ENCODE peak calls at places on chromosome 21, in eight cellular contexts. One of them, this sample, is unnamed.
A peak's percentile ranks its signal among the peaks of the same experiment; 100 is the strongest.

GRCh38 chr21:44304846-44305245 is 5.0 kb downstream of the PFKL start:
- DNase-seq in neural progenitor cell: peak; percentile 65
- DNase-seq in WTC11: peak; percentile 43
- DNase-seq in brain microvascular endothelial cell: peak; percentile 9
- DNase-seq in endothelial cell of umbilical vein: peak; percentile 53
- DNase-seq in uterus: no peak
- DNase-seq in nephron progenitor cell: peak; percentile 70
- DNase-seq in CD14-positive monocyte: no peak
- DNase-seq in this sample: peak; percentile 70

GRCh38 chr21:17513214-17514123 is 626 bp downstream of the CXADR start:
- DNase-seq in neural progenitor cell: peak; percentile 71
- DNase-seq in WTC11: peak; percentile 31
- DNase-seq in brain microvascular endothelial cell: peak; percentile 20
- DNase-seq in endothelial cell of umbilical vein: peak; percentile 60
- DNase-seq in uterus: peak; percentile 23
- DNase-seq in nephron progenitor cell: peak; percentile 62
- DNase-seq in CD14-positive monocyte: no peak
- DNase-seq in this sample: peak; percentile 40

GRCh38 chr21:26954591-26955214 is 12.2 kb downstream of the ADAMTS5 start:
- DNase-seq in neural progenitor cell: no peak
- DNase-seq in WTC11: no peak
- DNase-seq in brain microvascular endothelial cell: no peak
- DNase-seq in endothelial cell of umbilical vein: no peak
- DNase-seq in uterus: no peak
- DNase-seq in nephron progenitor cell: no peak
- DNase-seq in CD14-positive monocyte: no peak
- DNase-seq in this sample: no peak

GRCh38 chr21:45286671-45287437 is 841 bp downstream of the POFUT2 start:
- DNase-seq in neural progenitor cell: peak; percentile 94
- DNase-seq in WTC11: peak; percentile 78
- DNase-seq in brain microvascular endothelial cell: no peak
- DNase-seq in endothelial cell of umbilical vein: peak; percentile 20
- DNase-seq in uterus: no peak
- DNase-seq in nephron progenitor cell: peak; percentile 81
- DNase-seq in CD14-positive monocyte: no peak
- DNase-seq in this sample: no peak

GRCh38 chr21:46424062-46424591 is 34.6 kb upstream of the DIP2A start:
- DNase-seq in neural progenitor cell: no peak
- DNase-seq in WTC11: no peak
- DNase-seq in brain microvascular endothelial cell: no peak
- DNase-seq in endothelial cell of umbilical vein: no peak
- DNase-seq in uterus: no peak
- DNase-seq in nephron progenitor cell: no peak
- DNase-seq in CD14-positive monocyte: no peak
- DNase-seq in this sample: no peak

GRCh38 chr21:16454371-16454770 is 724.6 kb downstream of the USP25 start:
- DNase-seq in neural progenitor cell: no peak
- DNase-seq in WTC11: no peak
- DNase-seq in brain microvascular endothelial cell: no peak
- DNase-seq in endothelial cell of umbilical vein: peak; percentile 49
- DNase-seq in uterus: no peak
- DNase-seq in nephron progenitor cell: no peak
- DNase-seq in CD14-positive monocyte: no peak
- DNase-seq in this sample: no peak

GRCh38 chr21:17118638-17119384 is 394.0 kb upstream of the CXADR start:
- DNase-seq in neural progenitor cell: no peak
- DNase-seq in WTC11: no peak
- DNase-seq in brain microvascular endothelial cell: no peak
- DNase-seq in endothelial cell of umbilical vein: peak; percentile 6
- DNase-seq in uterus: no peak
- DNase-seq in nephron progenitor cell: no peak
- DNase-seq in CD14-positive monocyte: no peak
- DNase-seq in this sample: no peak

GRCh38 chr21:19683492-19683891 is 1279.9 kb upstream of the TMPRSS15 start:
- DNase-seq in neural progenitor cell: no peak
- DNase-seq in WTC11: no peak
- DNase-seq in brain microvascular endothelial cell: no peak
- DNase-seq in endothelial cell of umbilical vein: no peak
- DNase-seq in uterus: no peak
- DNase-seq in nephron progenitor cell: no peak
- DNase-seq in CD14-positive monocyte: no peak
- DNase-seq in this sample: no peak

GRCh38 chr21:26834181-26834945 is 10.8 kb downstream of the ADAMTS1 start:
- DNase-seq in neural progenitor cell: no peak
- DNase-seq in WTC11: no peak
- DNase-seq in brain microvascular endothelial cell: peak; percentile 37
- DNase-seq in endothelial cell of umbilical vein: no peak
- DNase-seq in uterus: no peak
- DNase-seq in nephron progenitor cell: no peak
- DNase-seq in CD14-positive monocyte: no peak
- DNase-seq in this sample: no peak

GRCh38 chr21:35619184-35619583 is 441.1 kb downstream of the SETD4 start:
- DNase-seq in neural progenitor cell: no peak
- DNase-seq in WTC11: no peak
- DNase-seq in brain microvascular endothelial cell: peak; percentile 89
- DNase-seq in endothelial cell of umbilical vein: peak; percentile 6
- DNase-seq in uterus: no peak
- DNase-seq in nephron progenitor cell: no peak
- DNase-seq in CD14-positive monocyte: no peak
- DNase-seq in this sample: no peak

GRCh38 chr21:41254090-41254700 is 62.4 kb upstream of the FAM3B start:
- DNase-seq in neural progenitor cell: no peak
- DNase-seq in WTC11: no peak
- DNase-seq in brain microvascular endothelial cell: no peak
- DNase-seq in endothelial cell of umbilical vein: peak; percentile 39
- DNase-seq in uterus: no peak
- DNase-seq in nephron progenitor cell: no peak
- DNase-seq in CD14-positive monocyte: no peak
- DNase-seq in this sample: no peak

GRCh38 chr21:27802816-27803475 is 836.1 kb upstream of the ADAMTS5 start:
- DNase-seq in neural progenitor cell: peak; percentile 67
- DNase-seq in WTC11: peak; percentile 62
- DNase-seq in brain microvascular endothelial cell: peak; percentile 40
- DNase-seq in endothelial cell of umbilical vein: peak; percentile 39
- DNase-seq in uterus: peak; percentile 29
- DNase-seq in nephron progenitor cell: peak; percentile 33
- DNase-seq in CD14-positive monocyte: no peak
- DNase-seq in this sample: peak; percentile 20

DNA sequence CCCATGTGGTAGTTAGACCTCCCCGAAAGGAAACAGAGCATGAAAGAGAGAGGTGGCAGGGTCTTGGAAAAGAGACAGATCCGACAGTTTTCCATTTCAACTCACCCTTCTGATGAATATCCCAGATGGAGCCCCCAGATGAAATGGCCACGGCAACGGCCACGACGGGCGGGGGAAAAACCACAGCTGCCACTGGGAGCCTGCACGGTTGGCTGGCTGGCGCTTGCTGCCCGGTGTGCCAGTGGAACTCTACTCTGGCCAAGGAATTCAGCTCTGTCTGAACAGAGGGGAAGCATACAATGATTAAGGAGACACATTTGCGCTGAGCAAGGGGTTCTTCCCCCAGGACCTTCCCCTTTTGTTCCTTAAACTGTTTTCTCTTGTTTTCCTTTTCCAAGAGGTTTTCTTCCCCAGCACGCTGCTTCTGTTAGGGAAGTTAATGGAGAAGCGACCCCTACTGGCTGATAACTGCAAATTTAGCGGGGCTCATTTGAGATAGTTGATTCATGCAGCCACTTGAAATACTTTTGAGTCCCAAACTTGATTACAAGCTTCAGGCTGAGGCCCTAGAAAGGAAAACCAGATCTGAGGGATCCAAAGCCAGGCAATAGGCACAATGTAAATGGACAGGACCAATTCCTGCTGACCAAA is 1122.5 kb downstream of the NCAM2 start:
- DNase-seq in neural progenitor cell: peak; percentile 54
- DNase-seq in WTC11: peak; percentile 31
- DNase-seq in brain microvascular endothelial cell: no peak
- DNase-seq in endothelial cell of umbilical vein: no peak
- DNase-seq in uterus: no peak
- DNase-seq in nephron progenitor cell: peak; percentile 4
- DNase-seq in CD14-positive monocyte: no peak
- DNase-seq in this sample: no peak
- TF ChIP-seq CTCF in neural progenitor cell: peak; percentile 61
- TF ChIP-seq CTCF in WTC11: peak; percentile 73
- TF ChIP-seq CTCF in brain microvascular endothelial cell: peak; percentile 56
- TF ChIP-seq CTCF in endothelial cell of umbilical vein: no peak
- TF ChIP-seq CTCF in uterus: no peak
- TF ChIP-seq CTCF in nephron progenitor cell: peak; percentile 28
- TF ChIP-seq CTCF in CD14-positive monocyte: no peak
- TF ChIP-seq CTCF in this sample: no peak

GRCh38 chr21:32483293-32483595 is 70.7 kb downstream of the EVA1C start:
- DNase-seq in neural progenitor cell: no peak
- DNase-seq in WTC11: no peak
- DNase-seq in brain microvascular endothelial cell: no peak
- DNase-seq in endothelial cell of umbilical vein: no peak
- DNase-seq in uterus: no peak
- DNase-seq in nephron progenitor cell: no peak
- DNase-seq in CD14-positive monocyte: no peak
- DNase-seq in this sample: no peak

GRCh38 chr21:32477424-32477745 is 64.9 kb downstream of the EVA1C start:
- DNase-seq in neural progenitor cell: no peak
- DNase-seq in WTC11: no peak
- DNase-seq in brain microvascular endothelial cell: no peak
- DNase-seq in endothelial cell of umbilical vein: no peak
- DNase-seq in uterus: no peak
- DNase-seq in nephron progenitor cell: no peak
- DNase-seq in CD14-positive monocyte: no peak
- DNase-seq in this sample: no peak

GRCh38 chr21:32481875-32482408 is 69.4 kb downstream of the EVA1C start:
- DNase-seq in neural progenitor cell: no peak
- DNase-seq in WTC11: no peak
- DNase-seq in brain microvascular endothelial cell: no peak
- DNase-seq in endothelial cell of umbilical vein: no peak
- DNase-seq in uterus: no peak
- DNase-seq in nephron progenitor cell: no peak
- DNase-seq in CD14-positive monocyte: no peak
- DNase-seq in this sample: no peak

GRCh38 chr21:32482565-32483292 is 70.2 kb downstream of the EVA1C start:
- DNase-seq in neural progenitor cell: no peak
- DNase-seq in WTC11: no peak
- DNase-seq in brain microvascular endothelial cell: no peak
- DNase-seq in endothelial cell of umbilical vein: no peak
- DNase-seq in uterus: no peak
- DNase-seq in nephron progenitor cell: no peak
- DNase-seq in CD14-positive monocyte: no peak
- DNase-seq in this sample: no peak

GRCh38 chr21:32480381-32480780 is 67.9 kb downstream of the EVA1C start:
- DNase-seq in neural progenitor cell: no peak
- DNase-seq in WTC11: no peak
- DNase-seq in brain microvascular endothelial cell: no peak
- DNase-seq in endothelial cell of umbilical vein: no peak
- DNase-seq in uterus: no peak
- DNase-seq in nephron progenitor cell: peak; percentile 15
- DNase-seq in CD14-positive monocyte: no peak
- DNase-seq in this sample: no peak
- TF ChIP-seq CTCF in neural progenitor cell: no peak
- TF ChIP-seq CTCF in WTC11: no peak
- TF ChIP-seq CTCF in brain microvascular endothelial cell: no peak
- TF ChIP-seq CTCF in endothelial cell of umbilical vein: no peak
- TF ChIP-seq CTCF in uterus: no peak
- TF ChIP-seq CTCF in nephron progenitor cell: no peak
- TF ChIP-seq CTCF in CD14-positive monocyte: no peak
- TF ChIP-seq CTCF in this sample: no peak

DNA sequence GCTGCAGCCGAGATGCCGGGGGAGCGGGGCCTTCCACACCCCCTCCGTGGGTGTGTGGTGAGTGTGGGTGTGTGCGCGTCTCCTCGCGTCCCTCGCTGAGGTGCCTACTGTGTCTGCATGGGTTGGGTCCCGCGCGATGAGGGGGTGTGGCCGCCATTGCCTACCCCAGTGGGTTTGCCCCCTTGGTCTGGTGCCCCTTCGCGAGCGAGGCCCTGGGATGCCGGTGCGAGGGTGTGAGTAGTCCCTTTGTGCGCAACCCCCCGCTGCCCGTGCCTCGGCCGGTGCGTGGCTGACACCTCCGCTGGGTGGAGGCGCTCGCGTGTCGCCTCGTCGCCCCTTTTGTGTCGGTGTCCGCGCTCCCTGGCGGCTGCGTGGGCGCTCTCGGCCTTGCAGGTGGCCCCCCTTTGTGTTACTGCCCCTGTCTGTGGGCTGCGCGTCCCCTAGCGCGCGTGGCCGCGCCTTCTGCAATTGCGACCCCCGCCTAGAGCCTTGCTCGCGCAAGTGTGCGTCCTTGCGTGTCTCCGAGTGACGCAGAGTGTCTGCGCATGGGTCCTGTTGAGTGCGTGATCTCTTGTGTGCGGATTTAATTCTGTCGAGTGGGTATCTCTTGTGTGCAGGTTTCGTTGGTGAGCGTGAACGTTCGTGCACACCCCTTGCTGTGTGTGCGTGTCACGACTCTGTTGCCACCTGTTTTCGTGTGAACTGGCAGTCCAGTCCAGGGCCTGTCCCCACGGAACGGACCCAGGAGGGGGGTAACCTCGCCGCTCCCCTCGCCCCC is 552 bp downstream of the TTC3 start:
- DNase-seq in neural progenitor cell: peak; percentile 46
- DNase-seq in WTC11: no peak
- DNase-seq in brain microvascular endothelial cell: peak; percentile 35
- DNase-seq in endothelial cell of umbilical vein: peak; percentile 52
- DNase-seq in uterus: peak; percentile 59
- DNase-seq in nephron progenitor cell: peak; percentile 48
- DNase-seq in CD14-positive monocyte: peak; percentile 56
- DNase-seq in this sample: peak; percentile 52
- TF ChIP-seq CTCF in neural progenitor cell: no peak
- TF ChIP-seq CTCF in WTC11: no peak
- TF ChIP-seq CTCF in brain microvascular endothelial cell: no peak
- TF ChIP-seq CTCF in endothelial cell of umbilical vein: peak; percentile 17
- TF ChIP-seq CTCF in uterus: no peak
- TF ChIP-seq CTCF in nephron progenitor cell: no peak
- TF ChIP-seq CTCF in CD14-positive monocyte: peak; percentile 28
- TF ChIP-seq CTCF in this sample: peak; percentile 10

GRCh38 chr21:38240121-38240520 is 16.7 kb upstream of the KCNJ15 start:
- DNase-seq in neural progenitor cell: no peak
- DNase-seq in WTC11: no peak
- DNase-seq in brain microvascular endothelial cell: no peak
- DNase-seq in endothelial cell of umbilical vein: peak; percentile 93
- DNase-seq in uterus: no peak
- DNase-seq in nephron progenitor cell: no peak
- DNase-seq in CD14-positive monocyte: no peak
- DNase-seq in this sample: no peak

GRCh38 chr21:38242036-38242435 is 14.8 kb upstream of the KCNJ15 start:
- DNase-seq in neural progenitor cell: no peak
- DNase-seq in WTC11: no peak
- DNase-seq in brain microvascular endothelial cell: no peak
- DNase-seq in endothelial cell of umbilical vein: no peak
- DNase-seq in uterus: no peak
- DNase-seq in nephron progenitor cell: no peak
- DNase-seq in CD14-positive monocyte: no peak
- DNase-seq in this sample: no peak

GRCh38 chr21:38241029-38241740 is 15.6 kb upstream of the KCNJ15 start:
- DNase-seq in neural progenitor cell: no peak
- DNase-seq in WTC11: no peak
- DNase-seq in brain microvascular endothelial cell: peak; percentile 72
- DNase-seq in endothelial cell of umbilical vein: peak; percentile 58
- DNase-seq in uterus: no peak
- DNase-seq in nephron progenitor cell: no peak
- DNase-seq in CD14-positive monocyte: no peak
- DNase-seq in this sample: no peak

GRCh38 chr21:38234395-38235142 is 22.2 kb upstream of the KCNJ15 start:
- DNase-seq in neural progenitor cell: no peak
- DNase-seq in WTC11: no peak
- DNase-seq in brain microvascular endothelial cell: no peak
- DNase-seq in endothelial cell of umbilical vein: no peak
- DNase-seq in uterus: no peak
- DNase-seq in nephron progenitor cell: no peak
- DNase-seq in CD14-positive monocyte: no peak
- DNase-seq in this sample: no peak

GRCh38 chr21:38236232-38236631 is 20.6 kb upstream of the KCNJ15 start:
- DNase-seq in neural progenitor cell: no peak
- DNase-seq in WTC11: no peak
- DNase-seq in brain microvascular endothelial cell: peak; percentile 27
- DNase-seq in endothelial cell of umbilical vein: no peak
- DNase-seq in uterus: no peak
- DNase-seq in nephron progenitor cell: no peak
- DNase-seq in CD14-positive monocyte: no peak
- DNase-seq in this sample: no peak
- TF ChIP-seq CTCF in neural progenitor cell: no peak
- TF ChIP-seq CTCF in WTC11: no peak
- TF ChIP-seq CTCF in brain microvascular endothelial cell: peak; percentile 49
- TF ChIP-seq CTCF in endothelial cell of umbilical vein: peak; percentile 3
- TF ChIP-seq CTCF in uterus: no peak
- TF ChIP-seq CTCF in nephron progenitor cell: no peak
- TF ChIP-seq CTCF in CD14-positive monocyte: no peak
- TF ChIP-seq CTCF in this sample: no peak

This sample was measured in GM13976.